ENCODE peak calls at places on chromosomes 1 and 21, in six cellular contexts. H is H9, U is IMR-90, W is H1, M is mesenchymal stem cell, K is trophoblast cell. Y is an unnamed sample.

GRCh38 chr1:67336157-67336556 is 28.5 kb downstream of the IL12RB2 start:
- DNase-seq in U (no peak), H (no peak), K (no peak), W (no peak), M (no peak), Y (no peak)

GRCh38 chr1:184385863-184386262 is 966 bp upstream of the C1orf21 start:
- DNase-seq in K (no peak), M (no peak), W (no peak), H (no peak), U (no peak), Y (no peak)

GRCh38 chr1:214793708-214794107 is 190.7 kb downstream of the CENPF start:
- DNase-seq in K (no peak), U (no peak), H (no peak), W (no peak), M (no peak), Y (no peak)

GRCh38 chr1:246897302-246897701 is 34.4 kb downstream of the AHCTF1 start:
- DNase-seq in H (no peak), K (no peak), U (no peak), M (no peak), W (no peak), Y (no peak)

GRCh38 chr1:208119225-208119606 is 125.0 kb downstream of the PLXNA2 start:
- DNase-seq in M (no peak), K (no peak), H (no peak), U (no peak), W (no peak), Y (no peak)

GRCh38 chr1:154862927-154863701 is 7.0 kb downstream of the KCNN3 start:
- DNase-seq in K (no peak), U (no peak), H (no peak), W (no peak), M (no peak), Y (no peak)

GRCh38 chr1:10909697-10910489 is 102.6 kb upstream of the TARDBP start:
- DNase-seq in H (peak), M (no peak), K (peak), U (no peak), W (no peak), Y (no peak)

GRCh38 chr1:47818682-47819502 is 178.3 kb downstream of the TRABD2B start:
- DNase-seq in W (no peak), H (no peak), K (no peak), U (no peak), M (no peak), Y (no peak)

GRCh38 chr1:50610563-50610962 is 187.3 kb upstream of the DMRTA2 start:
- DNase-seq in U (no peak), W (no peak), H (no peak), M (no peak), K (no peak), Y (no peak)

GRCh38 chr1:218401896-218402770 is 57.0 kb downstream of the TGFB2 start:
- DNase-seq in H (peak), M (peak), W (no peak), K (no peak), U (peak), Y (no peak)

GRCh38 chr1:152878042-152878441 is at the start of gene SMCP:
- DNase-seq in U (no peak), W (no peak), M (no peak), H (no peak), K (no peak), Y (no peak)

GRCh38 chr1:116334015-116334547 is 39.0 kb upstream of the ATP1A1 start:
- DNase-seq in K (peak), W (no peak), M (peak), H (no peak), U (peak), Y (no peak)

GRCh38 chr21:44919913-44920693 is 596 bp downstream of the ITGB2 start:
- DNase-seq in K (no peak), H (no peak), M (no peak), W (no peak), U (no peak), Y (no peak)

GRCh38 chr21:44258056-44258725 is 3.5 kb downstream of the DNMT3L start:
- DNase-seq in M (no peak), H (no peak), W (no peak), U (no peak), K (no peak), Y (no peak)

GRCh38 chr1:57325117-57325516 is 98.7 kb downstream of the DAB1 start:
- DNase-seq in W (no peak), U (no peak), H (no peak), K (no peak), M (no peak), Y (no peak)

GRCh38 chr21:33642896-33643657 is 776 bp downstream of the ITSN1 start:
- DNase-seq in U (peak), K (peak), W (no peak), M (peak), H (peak), Y (no peak)

GRCh38 chr1:88802950-88803349 is 88.4 kb downstream of the GTF2B start:
- DNase-seq in K (peak), W (no peak), U (peak), M (peak), H (no peak), Y (no peak)

GRCh38 chr1:78292361-78292760 is 198.4 kb upstream of the PTGFR start:
- DNase-seq in H (no peak), K (peak), W (no peak), U (peak), M (peak), Y (no peak)

GRCh38 chr1:101233495-101233894 is 3.3 kb upstream of the S1PR1 start:
- DNase-seq in K (no peak), W (no peak), U (no peak), H (no peak), M (no peak), Y (no peak)

GRCh38 chr1:78652019-78652560 is 2.5 kb downstream of the IFI44 start:
- DNase-seq in U (no peak), H (no peak), M (no peak), K (no peak), W (no peak), Y (no peak)

DNA sequence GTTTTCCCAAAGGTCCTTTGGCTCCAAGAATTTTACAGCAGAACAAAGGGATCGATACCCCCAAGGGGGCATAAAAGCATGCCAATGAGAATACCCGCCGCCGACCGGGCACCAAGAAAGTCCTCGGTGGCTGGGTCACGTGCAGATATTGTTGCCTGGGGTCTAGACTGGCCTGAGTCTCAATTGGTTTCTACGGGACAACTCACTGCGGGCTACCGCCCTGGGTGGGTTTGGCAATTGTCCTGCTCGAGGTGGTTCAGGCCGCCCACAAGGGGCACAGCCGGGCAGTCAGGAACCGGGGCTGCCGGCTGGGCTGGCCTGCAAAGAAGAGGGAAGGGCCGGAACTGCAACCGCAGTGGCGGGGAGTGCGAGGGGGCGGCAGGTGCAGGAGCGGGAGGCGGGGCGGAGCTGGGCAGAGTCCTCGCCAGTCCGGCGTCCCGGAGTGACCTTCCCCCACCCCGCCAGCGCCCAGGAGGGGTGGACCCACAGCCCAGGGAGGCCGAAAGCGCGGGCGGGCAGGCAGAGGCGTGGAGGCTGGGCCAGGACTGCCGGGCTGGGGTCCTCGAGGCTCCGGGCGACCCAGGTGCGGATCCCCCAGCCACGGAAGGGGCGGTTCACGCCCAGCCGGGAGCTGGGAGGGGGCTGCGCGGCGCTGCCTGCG is 926 bp upstream of the ATP1B1 start:
- DNase-seq in M (peak), H (peak), U (no peak), K (peak), W (peak), Y (no peak)
- H4K8ac ChIP-seq in M (no peak), H (no peak), U (no peak), K (peak), W (peak), Y (no peak)

GRCh38 chr21:31885146-31885545 is 12.3 kb downstream of the HUNK start:
- DNase-seq in H (no peak), K (no peak), W (no peak), M (no peak), U (no peak), Y (no peak)
- H4K91ac ChIP-seq in H (no peak), K (no peak), W (no peak), M (no peak), U (no peak), Y (no peak)

DNA sequence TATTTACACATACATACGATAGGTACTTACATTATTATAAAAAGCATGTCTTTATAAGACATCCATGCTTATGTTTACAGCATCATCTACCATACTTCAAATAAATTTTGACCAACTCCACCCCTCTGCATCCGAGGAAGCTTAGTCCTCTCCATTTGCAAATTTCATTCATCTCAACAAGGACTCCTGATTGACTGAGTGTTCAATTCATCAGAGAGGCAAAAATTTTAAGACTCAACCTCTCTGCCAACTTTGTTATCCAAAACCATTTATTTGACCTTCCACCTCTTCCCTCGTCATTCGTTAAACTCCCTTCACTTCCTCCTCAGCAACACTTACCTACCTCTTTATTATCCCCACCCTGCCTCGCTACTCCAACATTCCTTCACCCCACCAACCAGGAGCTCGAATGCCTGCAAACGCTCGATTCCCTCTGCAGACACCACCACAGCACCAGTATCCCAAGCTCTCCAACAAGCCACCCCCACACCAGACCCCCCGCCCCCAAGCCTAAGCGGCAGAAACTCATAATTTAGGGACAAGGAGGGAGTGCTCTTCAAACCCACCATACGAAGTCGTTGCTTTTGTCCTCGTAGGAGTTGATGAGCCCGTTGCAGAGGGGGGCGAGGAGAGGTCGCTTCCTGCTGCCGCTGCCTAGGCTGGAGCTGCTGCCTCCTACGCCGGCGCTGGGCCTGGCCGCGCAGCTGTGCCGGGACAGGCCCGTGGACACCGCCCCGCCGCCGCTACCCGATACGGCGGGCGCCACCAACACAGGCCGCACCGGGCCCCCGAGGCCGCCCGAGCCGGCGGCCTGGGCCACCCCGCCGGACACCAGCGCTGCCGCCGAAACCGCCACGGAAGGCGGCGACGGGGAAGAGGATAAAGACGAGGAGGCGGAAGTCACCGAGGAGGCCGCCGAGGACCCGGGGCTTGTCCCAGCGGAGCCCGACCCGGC is 803 bp downstream of the COP1 start:
- DNase-seq in M (peak), K (peak), W (no peak), U (peak), H (peak), Y (peak)
- H4K8ac ChIP-seq in M (peak), K (peak), W (peak), U (peak), H (no peak), Y (no peak)

GRCh38 chr1:229107972-229108371 is 162.9 kb upstream of the RAB4A start:
- DNase-seq in H (no peak), K (no peak), W (no peak), U (no peak), M (no peak), Y (no peak)
- H4K91ac ChIP-seq in H (no peak), K (peak), W (no peak), U (no peak), M (no peak), Y (no peak)

GRCh38 chr1:1420654-1421134 is 382 bp downstream of the ANKRD65 start:
- DNase-seq in K (no peak), H (peak), U (no peak), M (no peak), W (no peak), Y (no peak)
- H4K8ac ChIP-seq in K (peak), H (no peak), U (no peak), M (peak), W (peak), Y (no peak)

GRCh38 chr1:45038240-45038639 is 26.2 kb downstream of the UROD start:
- DNase-seq in H (no peak), K (no peak), U (no peak), M (no peak), W (no peak), Y (no peak)
- H4K91ac ChIP-seq in H (no peak), K (no peak), U (no peak), M (no peak), W (no peak), Y (no peak)

Y was measured in neuronal stem cell.